ENCODE peak calls at places on chromosomes 5 and 9, in five cellular contexts. D is astrocyte of the cerebellum, E is AG04450, G is tibial artery, Q is cardiac muscle cell. M is an unnamed sample.
A peak's percentile ranks its signal among the peaks of the same experiment; 100 is the strongest.

GRCh38 chr5:173331956-173332479 is 3.8 kb upstream of the STC2 start:
- DNase-seq in D (peak; percentile 61), E (no peak), G (peak; percentile 81), Q (peak; percentile 92), M (no peak)

GRCh38 chr9:88808019-88808656 is 183.1 kb upstream of the S1PR3 start:
- DNase-seq in D (no peak), E (no peak), G (no peak), Q (peak; percentile 55), M (peak; percentile 59)

GRCh38 chr5:97839338-97840081 is 656.5 kb upstream of the RIOK2 start:
- DNase-seq in D (peak; percentile 36), E (no peak), G (no peak), Q (peak; percentile 43), M (peak; percentile 36)

GRCh38 chr9:12916037-12916436 is 141.2 kb downstream of the LURAP1L start:
- DNase-seq in D (peak; percentile 1), E (no peak), G (no peak), Q (peak; percentile 78), M (peak; percentile 61)

GRCh38 chr5:37950436-37950835 is 110.6 kb upstream of the GDNF start:
- DNase-seq in D (no peak), E (no peak), G (no peak), Q (no peak), M (no peak)

GRCh38 chr9:91727316-91727861 is 222.6 kb downstream of the ROR2 start:
- DNase-seq in D (peak; percentile 23), E (peak; percentile 26), G (no peak), Q (peak; percentile 54), M (no peak)

GRCh38 chr5:18745591-18745987 is 1111.3 kb downstream of the TAF11L14 start:
- DNase-seq in D (no peak), E (no peak), G (no peak), Q (no peak), M (no peak)

GRCh38 chr5:134139377-134139851 is 24.9 kb downstream of the TCF7 start:
- DNase-seq in D (no peak), E (no peak), G (peak; percentile 13), Q (no peak), M (no peak)

GRCh38 chr9:13139641-13140171 is 139.8 kb downstream of the MPDZ start:
- DNase-seq in D (peak; percentile 85), E (peak; percentile 64), G (no peak), Q (peak; percentile 90), M (peak; percentile 68)

GRCh38 chr5:5481633-5482032 is 59.2 kb downstream of the ICE1 start:
- DNase-seq in D (no peak), E (no peak), G (no peak), Q (no peak), M (no peak)

GRCh38 chr5:127696688-127697087 is 6.5 kb upstream of the CCDC192 start:
- DNase-seq in D (no peak), E (peak; percentile 3), G (no peak), Q (peak; percentile 91), M (no peak)

GRCh38 chr5:68251386-68251785 is 35.8 kb downstream of the PIK3R1 start:
- DNase-seq in D (no peak), E (no peak), G (peak; percentile 59), Q (peak; percentile 49), M (no peak)

GRCh38 chr5:148909001-148909400 is 82.6 kb downstream of the ADRB2 start:
- DNase-seq in D (no peak), E (peak; percentile 72), G (no peak), Q (no peak), M (peak; percentile 80)

GRCh38 chr5:168734657-168735344 is 155.6 kb upstream of the PANK3 start:
- DNase-seq in D (no peak), E (no peak), G (peak; percentile 92), Q (peak; percentile 57), M (no peak)

GRCh38 chr9:36140086-36141084 is 3.9 kb downstream of the GLIPR2 start:
- DNase-seq in D (no peak), E (no peak), G (no peak), Q (no peak), M (no peak)

GRCh38 chr9:20854444-20854843 is 170.4 kb downstream of the FOCAD start:
- DNase-seq in D (no peak), E (peak; percentile 53), G (no peak), Q (no peak), M (no peak)

GRCh38 chr5:39224196-39224754 is 4.9 kb upstream of the FYB1 start:
- DNase-seq in D (no peak), E (no peak), G (peak; percentile 47), Q (peak; percentile 46), M (peak; percentile 90)

GRCh38 chr9:75891277-75892167 is 1.0 kb downstream of the PCSK5 start:
- DNase-seq in D (no peak), E (peak; percentile 0), G (peak; percentile 63), Q (peak; percentile 49), M (no peak)

GRCh38 chr5:56816546-56817081 is 1.3 kb downstream of the MAP3K1 start:
- DNase-seq in D (no peak), E (no peak), G (peak; percentile 50), Q (peak; percentile 57), M (no peak)

GRCh38 chr9:2655411-2655901 is 33.9 kb downstream of the VLDLR start:
- DNase-seq in D (peak; percentile 78), E (peak; percentile 63), G (no peak), Q (peak; percentile 74), M (peak; percentile 54)

GRCh38 chr9:129415954-129416651 is 204.8 kb downstream of the C9orf50 start:
- DNase-seq in D (no peak), E (no peak), G (no peak), Q (no peak), M (no peak)

GRCh38 chr5:56457887-56458451 is 224.8 kb upstream of the ANKRD55 start:
- DNase-seq in D (no peak), E (no peak), G (no peak), Q (peak; percentile 59), M (no peak)

GRCh38 chr5:105924366-105924765 is 1746.4 kb downstream of the EFNA5 start:
- DNase-seq in D (no peak), E (peak; percentile 18), G (no peak), Q (no peak), M (no peak)

GRCh38 chr5:76312783-76313182 is 90.3 kb upstream of the IQGAP2 start:
- DNase-seq in D (no peak), E (no peak), G (no peak), Q (no peak), M (no peak)

GRCh38 chr5:140989254-140989653 is 23.0 kb downstream of the PCDHAC2 start:
- DNase-seq in D (no peak), E (no peak), G (no peak), Q (no peak), M (no peak)
- TF ChIP-seq CTCF in D (no peak), E (no peak), G (no peak), Q (no peak), M (no peak)

DNA sequence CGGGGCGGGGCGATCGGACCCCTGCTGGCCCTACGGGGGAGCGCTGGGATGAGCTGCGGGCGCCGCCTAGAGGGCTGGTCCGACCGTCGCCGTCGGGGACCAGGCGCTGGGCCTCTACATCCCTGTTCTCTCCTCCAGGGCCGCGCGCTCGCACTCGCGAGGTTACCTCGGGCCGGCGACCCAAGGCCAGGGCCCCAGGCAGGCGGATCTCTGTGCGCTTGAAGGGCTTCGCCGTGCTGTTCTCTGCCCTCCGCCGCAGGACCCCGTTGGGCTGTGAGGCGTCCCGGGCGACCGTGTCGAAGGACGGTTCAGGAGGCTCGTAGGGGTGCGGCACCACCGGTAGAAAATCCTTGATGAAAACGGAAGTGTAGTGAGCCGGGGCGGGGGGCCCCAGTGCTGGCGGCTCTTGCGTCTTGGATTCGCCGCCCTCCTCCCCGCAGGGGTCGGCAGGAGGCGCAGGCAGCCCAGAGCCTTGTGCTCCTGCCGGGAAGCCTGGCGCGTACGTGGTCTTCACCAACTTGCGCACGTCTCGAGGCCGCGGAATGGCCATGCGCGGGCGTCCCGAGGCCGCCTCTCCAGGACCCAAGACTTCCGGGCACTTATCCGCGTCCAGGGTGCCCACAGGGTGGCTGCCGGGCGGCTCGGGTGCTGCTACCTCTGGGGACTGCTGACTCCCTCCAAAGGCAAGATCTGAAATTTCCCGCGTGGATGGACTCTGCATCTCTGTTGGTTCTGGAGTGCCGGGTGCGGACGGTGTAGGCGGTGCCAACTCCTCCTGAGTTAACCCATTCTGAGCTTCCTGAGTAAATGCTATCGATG is 2.0 kb downstream of the PROB1 start:
- DNase-seq in D (no peak), E (no peak), G (no peak), Q (peak; percentile 70), M (no peak)
- H3K4me3 ChIP-seq in D (peak overlapping the region; percentile 21), E (no peak overlapping the region), G (peak overlapping the region; percentile 49), Q (peak overlapping the region; percentile 32), M (peak overlapping the region; percentile 37)

GRCh38 chr5:129652353-129653138 is 95.3 kb upstream of the MINAR2 start:
- DNase-seq in D (no peak), E (no peak), G (no peak), Q (no peak), M (no peak)

DNA sequence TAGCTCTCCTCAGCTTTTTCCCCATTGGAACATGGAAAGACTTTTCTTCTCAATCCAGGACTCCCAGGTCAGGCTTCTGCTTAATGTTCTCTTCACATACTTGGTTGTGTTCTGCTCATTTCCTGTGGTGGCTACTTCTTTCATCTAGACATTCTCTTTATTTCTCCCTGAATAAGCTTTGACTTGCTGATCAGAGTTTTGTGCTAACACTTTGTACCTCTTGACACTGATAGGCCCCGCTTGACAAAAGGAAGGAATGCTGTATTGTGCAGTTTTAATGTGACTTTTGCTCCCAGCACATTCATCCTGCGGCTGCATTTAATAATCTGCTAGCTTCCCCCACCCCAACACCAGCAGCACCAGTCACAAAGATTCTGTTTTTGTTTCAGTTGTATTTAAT is 90.9 kb upstream of the MINAR2 start:
- DNase-seq in D (no peak), E (no peak), G (no peak), Q (no peak), M (no peak)
- TF ChIP-seq CTCF in D (no peak), E (no peak), G (no peak), Q (no peak), M (no peak)

DNA sequence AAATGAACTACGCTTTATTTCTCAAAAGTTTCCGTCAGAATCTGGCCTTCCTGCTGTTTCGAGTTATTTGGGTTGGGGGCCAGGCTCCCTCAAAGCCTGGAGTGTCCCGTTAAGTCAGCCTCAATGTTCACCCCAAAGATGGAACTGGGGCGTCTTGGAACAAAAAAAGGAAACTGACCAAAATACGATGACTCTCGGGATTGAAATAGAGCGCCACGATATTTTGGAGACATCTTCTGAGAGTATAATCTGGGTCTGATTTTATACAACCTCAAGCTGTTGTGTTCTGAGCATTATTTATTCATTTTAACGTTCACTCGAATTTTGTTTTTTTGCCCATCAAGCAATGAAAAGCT is 28.1 kb downstream of the TLX3 start:
- DNase-seq in D (no peak), E (no peak), G (no peak), Q (no peak), M (no peak)
- H3K4me3 ChIP-seq in D (peak overlapping the region; percentile 50), E (peak overlapping the region; percentile 60), G (peak overlapping the region; percentile 36), Q (no peak overlapping the region), M (peak overlapping the region; percentile 59)

DNA sequence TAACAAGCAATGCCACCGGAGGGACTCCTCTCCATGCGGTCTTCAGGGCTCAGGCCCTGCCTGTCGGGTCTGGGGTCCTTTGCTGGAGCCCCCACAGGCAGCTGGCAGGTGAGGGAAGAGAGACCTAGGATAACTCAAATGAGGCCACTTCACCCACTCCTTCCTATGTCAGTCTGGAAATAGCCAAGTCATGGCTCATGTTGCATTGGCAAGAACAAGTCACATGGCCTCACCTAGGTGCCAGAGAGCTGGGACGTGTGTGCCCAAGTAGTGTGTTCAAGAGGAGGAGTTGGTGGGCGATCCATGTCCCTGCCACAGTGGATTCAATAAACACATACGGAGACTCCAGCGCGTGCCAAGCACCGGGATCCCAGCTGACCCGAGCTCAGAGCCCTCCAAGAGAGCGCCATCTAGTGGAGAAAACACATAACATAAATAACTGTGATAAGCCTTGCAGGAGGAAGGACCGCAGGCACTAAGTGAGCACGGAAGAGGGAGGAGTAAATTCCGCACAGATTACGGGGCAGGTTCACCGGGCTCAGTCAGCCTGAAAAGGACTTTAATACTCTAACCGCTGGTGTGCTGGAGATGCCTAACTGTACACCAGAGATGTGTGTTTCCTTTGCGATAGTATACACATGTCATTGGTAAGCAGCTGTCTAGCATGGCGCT is 580.8 kb downstream of the CCDC171 start:
- DNase-seq in D (no peak), E (no peak), G (peak; percentile 30), Q (peak; percentile 76), M (peak; percentile 69)
- TF ChIP-seq CTCF in D (peak; percentile 53), E (peak; percentile 57), G (peak; percentile 52), Q (peak; percentile 61), M (peak; percentile 65)